ENCODE peak calls at places on chromosomes 1 and 21, in nine cellular contexts. F, R, X, P, I, E, U, L and T are unnamed samples. For H3K4me1, the result is how much of the 10 kb centered on the place peaks cover.

GRCh38 chr1:44819594-44820327 is 11.4 kb downstream of the BTBD19 start:
- DNase-seq in L (peak), E (peak), F (peak), U (peak), P (peak), I (peak), X (peak), R (peak), T (peak)

GRCh38 chr1:154320882-154321608 is at the start of gene AQP10:
- DNase-seq in L (no peak), I (no peak), F (no peak), P (no peak), R (no peak), U (no peak), X (no peak), E (no peak), T (no peak)

GRCh38 chr1:66711420-66711819 is 40.8 kb upstream of the DYNLT5 start:
- DNase-seq in X (no peak), P (no peak), L (no peak), F (no peak), U (no peak), E (no peak), I (no peak), R (no peak), T (no peak)

GRCh38 chr1:28893403-28894102 is 20.8 kb upstream of the EPB41 start:
- DNase-seq in L (no peak), P (no peak), I (no peak), X (no peak), F (no peak), U (no peak), E (peak), R (no peak), T (no peak)

GRCh38 chr1:88404582-88404981 is 279.5 kb upstream of the PKN2 start:
- DNase-seq in X (no peak), L (no peak), U (no peak), E (no peak), F (no peak), I (no peak), R (no peak), P (no peak), T (no peak)

GRCh38 chr1:228650141-228650540 is 85.1 kb upstream of the RHOU start:
- DNase-seq in I (no peak), F (no peak), X (no peak), E (no peak), U (no peak), P (no peak), R (peak), L (no peak), T (no peak)

GRCh38 chr1:25990702-25991395 is 7.0 kb downstream of the PAFAH2 start:
- DNase-seq in E (peak), I (no peak), R (no peak), U (no peak), F (no peak), L (no peak), P (no peak), X (no peak), T (no peak)

GRCh38 chr1:150487763-150488115 is 520 bp downstream of the TARS2 start:
- DNase-seq in I (no peak), L (no peak), R (no peak), P (no peak), U (no peak), X (no peak), F (no peak), E (no peak), T (no peak)

GRCh38 chr1:95304803-95305202 is 70.8 kb downstream of the RWDD3 start:
- DNase-seq in F (peak), R (no peak), P (no peak), U (no peak), E (no peak), X (no peak), I (no peak), L (no peak), T (no peak)

GRCh38 chr1:41485605-41486004 is 1.1 kb upstream of the EDN2 start:
- DNase-seq in X (no peak), U (peak), E (no peak), P (peak), F (no peak), I (peak), R (no peak), L (no peak), T (no peak)

GRCh38 chr1:84892657-84893618 is at the start of gene LPAR3:
- DNase-seq in L (peak), I (no peak), X (peak), E (peak), F (peak), U (no peak), R (no peak), P (no peak), T (no peak)

GRCh38 chr1:210594605-210595004 is 265.9 kb downstream of the HHAT start:
- DNase-seq in R (no peak), X (no peak), L (no peak), E (no peak), F (no peak), U (no peak), P (no peak), I (no peak), T (no peak)

GRCh38 chr1:65541865-65542264 is 121.4 kb downstream of the LEPR start:
- DNase-seq in X (no peak), E (no peak), F (no peak), L (no peak), R (no peak), P (no peak), U (no peak), I (no peak), T (no peak)

GRCh38 chr1:101144868-101145808 is 91.7 kb upstream of the S1PR1 start:
- DNase-seq in I (no peak), F (no peak), P (peak), L (no peak), X (no peak), R (no peak), U (no peak), E (no peak), T (no peak)

GRCh38 chr1:151819951-151820623 is 11.5 kb downstream of the RORC start:
- DNase-seq in F (no peak), U (no peak), L (peak), I (no peak), P (no peak), E (no peak), R (no peak), X (no peak), T (no peak)

GRCh38 chr1:36096500-36097412 is 8.1 kb downstream of the ADPRS start:
- DNase-seq in F (no peak), X (no peak), I (peak), U (no peak), L (no peak), R (no peak), E (no peak), P (no peak), T (no peak)

GRCh38 chr1:228282329-228283042 is 74.6 kb downstream of the OBSCN start:
- DNase-seq in R (no peak), X (peak), P (peak), U (no peak), F (peak), E (no peak), L (no peak), I (no peak), T (no peak)

GRCh38 chr1:158053276-158053675 is 59.8 kb downstream of the KIRREL1 start:
- DNase-seq in E (no peak), F (no peak), L (no peak), I (no peak), P (peak), R (no peak), X (no peak), U (no peak), T (no peak)

GRCh38 chr1:86527306-86527705 is 19.6 kb upstream of the CLCA4 start:
- DNase-seq in P (no peak), F (no peak), E (no peak), U (no peak), R (no peak), X (no peak), L (no peak), I (no peak), T (no peak)

GRCh38 chr1:181159451-181160151 is 71.1 kb downstream of the IER5 start:
- DNase-seq in F (peak), L (no peak), E (peak), R (no peak), U (no peak), X (no peak), I (no peak), P (peak), T (peak)

GRCh38 chr1:174262747-174263241 is 103.5 kb downstream of the RABGAP1L start:
- DNase-seq in L (no peak), I (no peak), F (no peak), R (no peak), U (peak), E (peak), P (peak), X (no peak), T (no peak)

GRCh38 chr1:18175530-18176377 is 68.2 kb downstream of the IGSF21 start:
- DNase-seq in E (no peak), I (no peak), F (no peak), L (no peak), P (no peak), U (no peak), X (peak), R (no peak), T (no peak)

GRCh38 chr1:228210076-228210651 is 2.3 kb downstream of the OBSCN start:
- DNase-seq in F (no peak), R (no peak), U (peak), X (peak), L (no peak), P (no peak), E (no peak), I (no peak), T (no peak)

GRCh38 chr1:116712510-116712909 is 41.7 kb upstream of the CD2 start:
- DNase-seq in L (no peak), X (no peak), P (no peak), I (no peak), E (no peak), R (no peak), F (no peak), U (no peak), T (no peak)

GRCh38 chr1:87435484-87435883 is 106.8 kb downstream of the LMO4 start:
- DNase-seq in U (no peak), P (peak), L (no peak), X (no peak), E (no peak), F (no peak), R (no peak), I (no peak), T (no peak)

GRCh38 chr1:60073605-60074278 is at the start of gene C1orf87:
- DNase-seq in L (peak), I (no peak), E (no peak), U (no peak), F (peak), X (peak), R (no peak), P (no peak), T (peak)

GRCh38 chr1:244836135-244836521 is 670 bp downstream of the COX20 start:
- DNase-seq in I (no peak), R (no peak), U (peak), P (peak), X (no peak), F (no peak), E (no peak), L (no peak), T (no peak)

GRCh38 chr1:17405898-17406759 is 33.3 kb downstream of the RCC2 start:
- DNase-seq in F (peak), X (peak), R (peak), U (peak), L (peak), E (peak), P (peak), I (peak), T (peak)

GRCh38 chr1:112272101-112272772 is 123.8 kb upstream of the CTTNBP2NL start:
- DNase-seq in F (no peak), I (no peak), U (no peak), E (no peak), P (no peak), R (no peak), X (no peak), L (no peak), T (no peak)

GRCh38 chr1:210373628-210373877 is 44.9 kb downstream of the HHAT start:
- DNase-seq in R (no peak), U (no peak), X (no peak), L (no peak), I (no peak), P (no peak), E (no peak), F (no peak), T (no peak)

GRCh38 chr1:229867726-229868125 is 199.3 kb upstream of the GALNT2 start:
- DNase-seq in X (no peak), R (no peak), E (no peak), U (no peak), P (no peak), F (no peak), I (no peak), L (no peak), T (no peak)

DNA sequence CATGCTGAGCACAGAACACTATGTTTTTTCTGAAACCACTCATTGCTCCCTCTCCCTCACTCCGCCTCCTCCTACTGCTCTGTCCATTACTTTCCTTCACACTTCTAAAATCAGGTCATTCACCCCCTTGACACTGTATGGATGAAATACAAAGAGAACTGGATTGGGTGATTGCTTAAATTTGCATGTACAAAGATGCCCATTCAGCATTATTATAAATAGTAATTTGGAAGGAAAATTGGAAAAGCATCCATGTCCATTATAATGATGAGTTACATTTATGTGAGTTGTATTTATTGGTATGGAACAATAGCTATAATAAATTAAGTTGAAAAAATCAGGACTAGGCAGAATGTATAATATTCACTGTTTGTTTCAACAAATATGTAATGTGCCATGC is 83.7 kb downstream of the PLD5 start:
- DNase-seq in R (no peak), I (no peak), U (no peak), X (no peak), L (no peak), F (no peak), P (no peak), E (no peak), T (no peak)
- H3K4me1 ChIP-seq in R (under half), I (under half), U (under half), X (under half), L (under half), F (under half), P (under half), E (under half), T (under half)

DNA sequence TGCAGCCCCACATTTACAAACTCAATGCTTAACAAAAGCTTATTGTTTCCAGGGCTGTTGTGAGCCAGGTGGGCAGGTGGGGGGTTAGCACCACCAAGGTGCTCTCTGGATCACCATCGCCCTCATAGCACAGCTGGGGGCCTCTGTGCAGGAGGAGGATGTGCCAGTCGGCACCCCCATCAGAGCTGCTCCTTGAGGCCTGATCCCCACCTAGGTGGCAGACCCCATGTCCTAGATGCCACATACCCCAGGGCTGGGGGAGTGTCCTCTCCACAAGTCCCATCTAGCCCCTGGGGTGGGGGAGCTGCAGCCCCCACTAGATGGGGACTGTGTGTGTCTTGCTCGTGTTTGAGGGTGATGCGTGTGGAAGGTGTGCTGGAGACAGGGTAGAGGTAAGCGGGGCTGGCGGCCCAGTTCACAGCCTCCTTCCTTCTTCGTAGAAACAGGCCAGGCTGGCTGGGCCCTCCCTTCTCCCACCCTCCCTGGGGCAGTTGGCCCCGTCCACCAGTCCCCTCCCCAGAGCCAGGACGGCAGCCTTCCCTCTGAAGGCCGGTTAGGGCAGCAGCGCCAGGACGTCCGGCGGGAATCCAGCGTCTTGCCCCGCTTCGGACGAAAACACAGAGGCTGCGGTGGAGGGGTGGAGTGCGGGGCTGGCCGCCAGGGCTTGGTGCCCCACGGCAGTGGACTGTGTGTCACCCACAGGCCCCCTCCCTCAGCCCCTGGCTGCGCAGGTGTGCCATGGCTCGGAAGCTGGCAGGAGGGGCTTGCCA is 3.4 kb downstream of the PRDM16 start:
- DNase-seq in I (no peak), X (no peak), F (no peak), L (peak), E (no peak), R (no peak), P (peak), U (no peak), T (no peak)
- H3K4me3 ChIP-seq in I (peak), X (peak), F (no peak), L (no peak), E (no peak), R (no peak), P (peak), U (no peak), T (no peak)

GRCh38 chr1:64098436-64098835 is 105.0 kb upstream of the UBE2U start:
- DNase-seq in E (no peak), U (no peak), F (no peak), R (no peak), X (no peak), L (no peak), I (no peak), P (no peak), T (no peak)

GRCh38 chr1:64095832-64096231 is 107.6 kb upstream of the UBE2U start:
- DNase-seq in L (no peak), E (no peak), R (no peak), F (no peak), P (no peak), X (no peak), I (no peak), U (no peak), T (no peak)

GRCh38 chr1:64100791-64101190 is 102.6 kb upstream of the UBE2U start:
- DNase-seq in F (no peak), L (no peak), E (no peak), I (no peak), P (peak), U (no peak), X (no peak), R (no peak), T (no peak)

GRCh38 chr1:64098856-64099606 is 104.4 kb upstream of the UBE2U start:
- DNase-seq in U (no peak), E (no peak), F (no peak), R (no peak), P (no peak), L (no peak), I (no peak), X (no peak), T (no peak)

GRCh38 chr1:64097859-64098258 is 105.6 kb upstream of the UBE2U start:
- DNase-seq in X (no peak), F (no peak), U (no peak), P (no peak), E (no peak), L (no peak), I (no peak), R (no peak), T (no peak)
- H3K4me1 ChIP-seq in X (under half), F (under half), U (under half), P (under half), E (under half), L (under half), I (under half), R (under half), T (under half)

GRCh38 chr1:248823517-248824001 is 2.2 kb downstream of the SH3BP5L start:
- DNase-seq in U (no peak), R (no peak), P (peak), F (no peak), I (no peak), X (no peak), E (no peak), L (no peak), T (no peak)
- H3K4me3 ChIP-seq in U (no peak), R (no peak), P (peak), F (no peak), I (no peak), X (no peak), E (peak), L (no peak), T (no peak)

DNA sequence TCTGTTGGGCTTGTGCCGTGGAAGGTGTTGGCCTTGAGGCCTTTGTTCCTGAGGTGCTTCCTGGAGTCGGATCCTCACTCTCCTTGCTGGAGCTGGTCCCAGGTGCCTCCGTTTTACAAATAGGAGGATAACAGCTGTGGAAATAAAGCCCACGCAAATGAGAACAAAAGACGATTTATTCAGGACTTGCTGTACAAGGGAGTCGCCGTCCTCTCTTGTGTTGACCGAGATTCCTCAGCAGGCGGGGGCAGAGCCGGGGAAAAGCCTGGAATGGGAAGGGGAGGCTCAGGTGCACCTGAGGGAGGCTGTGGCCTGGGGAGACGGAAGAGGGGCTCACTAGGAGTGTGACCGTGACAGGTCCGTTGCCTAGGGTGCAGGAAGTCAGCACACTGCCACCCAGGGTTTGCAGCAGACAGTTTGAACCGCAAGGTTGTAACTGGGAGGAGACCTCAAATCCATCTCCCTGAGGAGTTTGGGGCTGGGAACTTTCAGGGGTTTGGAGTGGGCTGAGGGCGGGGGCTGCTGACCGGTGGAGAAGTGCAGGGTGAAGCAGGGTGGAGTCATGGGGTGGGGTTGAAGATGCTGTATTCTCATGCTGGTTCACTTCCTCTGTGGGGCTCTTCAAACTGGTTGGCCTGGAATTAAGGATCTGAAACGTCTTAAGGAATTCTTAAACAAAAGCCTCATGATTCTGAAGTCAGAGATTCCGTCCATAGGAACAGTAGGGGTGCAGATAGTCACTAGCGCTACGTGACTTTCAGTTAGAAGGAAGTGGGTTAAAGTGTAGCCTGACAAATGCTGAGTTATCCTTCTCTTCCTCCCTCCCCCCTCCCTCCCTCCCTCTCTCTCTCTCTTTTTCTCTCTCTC is 2.6 kb upstream of the CSTB start:
- DNase-seq in F (no peak), X (no peak), I (no peak), U (no peak), R (no peak), L (no peak), E (no peak), P (no peak), T (no peak)
- H3K4me1 ChIP-seq in F (under half), X (under half), I (under half), U (under half), R (under half), L (under half), E (under half), P (under half), T (under half)

DNA sequence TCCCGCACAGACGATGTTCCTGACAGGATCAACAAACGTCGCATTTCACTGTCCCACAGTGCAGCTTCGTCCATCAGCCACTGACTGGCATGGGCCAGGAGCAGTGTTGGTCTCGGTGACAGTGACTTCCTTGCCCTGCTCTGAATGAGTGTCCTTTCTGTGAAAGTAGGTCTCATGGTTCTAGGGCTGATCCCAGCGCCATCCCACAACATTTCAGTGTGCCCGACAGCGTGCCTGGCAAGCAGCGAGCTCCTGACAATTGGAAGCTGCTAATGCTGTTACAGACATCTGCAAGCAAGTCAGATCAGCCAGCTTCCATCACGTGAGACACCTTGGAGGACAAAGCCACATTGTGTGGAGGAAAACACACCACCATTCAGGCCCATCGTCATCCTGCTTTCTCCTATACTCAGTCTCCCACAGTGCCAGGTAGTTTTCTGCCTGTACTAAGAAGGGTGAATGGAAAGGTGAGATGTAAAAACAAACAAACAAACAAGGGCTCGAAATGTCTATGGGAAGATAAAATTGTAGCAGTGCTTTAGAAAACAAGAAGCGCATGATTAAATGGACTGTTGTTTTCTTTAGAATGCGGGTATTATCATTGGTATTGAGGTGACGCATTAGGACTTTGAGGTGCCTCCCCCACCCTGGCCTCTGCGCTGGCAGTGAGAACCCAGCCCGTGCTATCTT is 21.9 kb downstream of the ERRFI1 start:
- DNase-seq in F (no peak), U (no peak), L (no peak), R (no peak), X (no peak), P (no peak), I (no peak), E (no peak), T (no peak)
- H3K4me3 ChIP-seq in F (no peak), U (no peak), L (no peak), R (peak), X (peak), P (no peak), I (no peak), E (no peak), T (no peak)